ENCODE peak calls at places on chromosomes 11 and 22, in ten cellular contexts. W is ovary, J is heart left ventricle, R is uterus, D is sigmoid colon, Q is adrenal gland, S is spleen, H is IMR-90, A is HCT116, T is body of pancreas. N is an unnamed sample.

GRCh38 chr11:130737866-130738431 is 178.3 kb downstream of the SNX19 start:
- DNase-seq in D (peak; percentile 58), A (no peak), R (peak; percentile 34), Q (peak; percentile 70), S (peak; percentile 47), T (peak; percentile 26), J (peak; percentile 89), W (peak; percentile 61), H (peak; percentile 89), N (no peak)

GRCh38 chr11:23957309-23957708 is 539.5 kb upstream of the LUZP2 start:
- DNase-seq in D (no peak), J (no peak), R (no peak), A (no peak), S (no peak), H (peak; percentile 65), W (no peak), T (no peak), Q (no peak), N (no peak)

GRCh38 chr11:119368121-119369034 is 13.1 kb downstream of the USP2 start:
- DNase-seq in W (peak; percentile 76), H (peak; percentile 34), S (peak; percentile 54), Q (peak; percentile 85), R (peak; percentile 51), D (peak; percentile 77), A (no peak), J (peak; percentile 88), T (peak; percentile 86), N (no peak)

GRCh38 chr11:92304271-92304670 is 79.7 kb downstream of the FAT3 start:
- DNase-seq in R (no peak), A (no peak), T (no peak), H (no peak), J (no peak), Q (no peak), S (no peak), W (no peak), D (no peak), N (no peak)

GRCh38 chr11:88098289-88098688 is 77.0 kb downstream of the RAB38 start:
- DNase-seq in W (no peak), T (no peak), S (no peak), H (no peak), R (no peak), D (no peak), Q (no peak), J (no peak), A (no peak), N (no peak)

GRCh38 chr11:62554377-62554776 is 7.8 kb upstream of the AHNAK start:
- DNase-seq in S (no peak), H (no peak), W (no peak), Q (no peak), A (no peak), D (peak; percentile 72), T (no peak), R (no peak), J (no peak), N (no peak)

GRCh38 chr11:17831228-17831627 is 96.6 kb downstream of the KCNC1 start:
- DNase-seq in H (no peak), S (no peak), W (no peak), D (no peak), A (no peak), Q (no peak), J (no peak), R (no peak), T (no peak), N (no peak)

GRCh38 chr22:41979423-41980250 is 10.4 kb downstream of the SEPTIN3 start:
- DNase-seq in T (no peak), R (no peak), D (no peak), A (no peak), S (no peak), W (no peak), H (no peak), J (no peak), Q (no peak), N (no peak)

GRCh38 chr11:35247428-35247827 is 108.5 kb downstream of the CD44 start:
- DNase-seq in A (no peak), S (peak; percentile 78), R (peak; percentile 34), T (no peak), D (no peak), W (no peak), J (no peak), Q (peak; percentile 27), H (no peak), N (no peak)

GRCh38 chr11:63564785-63565350 is 1.7 kb upstream of the PLAAT2 start:
- DNase-seq in Q (no peak), S (no peak), T (no peak), J (no peak), H (no peak), A (no peak), R (no peak), W (no peak), D (no peak), N (no peak)

GRCh38 chr22:49081261-49081666 is 746.4 kb downstream of the BRD1 start:
- DNase-seq in A (no peak), S (no peak), W (no peak), R (no peak), J (no peak), T (no peak), D (peak; percentile 60), H (no peak), Q (no peak), N (no peak)

GRCh38 chr11:41612415-41612814 is 153.0 kb upstream of the LRRC4C start:
- DNase-seq in W (no peak), T (no peak), D (no peak), S (no peak), R (no peak), J (no peak), A (no peak), H (no peak), Q (no peak), N (no peak)

GRCh38 chr11:125468025-125468424 is 28.0 kb downstream of the FEZ1 start:
- DNase-seq in R (no peak), Q (no peak), D (no peak), W (no peak), T (no peak), H (no peak), S (no peak), A (no peak), J (no peak), N (no peak)

GRCh38 chr22:29748248-29748893 is 18.4 kb downstream of the ZMAT5 start:
- DNase-seq in A (no peak), H (no peak), R (no peak), W (no peak), D (no peak), T (no peak), Q (no peak), S (no peak), J (no peak), N (no peak)

GRCh38 chr22:43153916-43154315 is 2.6 kb downstream of the TSPO start:
- DNase-seq in A (no peak), Q (no peak), W (no peak), S (no peak), D (no peak), T (no peak), H (no peak), J (no peak), R (no peak), N (no peak)
- H3K27ac ChIP-seq in A (no peak overlapping the region), Q (no peak overlapping the region), W (no peak overlapping the region), S (peak overlapping the region; percentile 95), D (no peak overlapping the region), T (no peak overlapping the region), H (no peak overlapping the region), J (no peak overlapping the region), R (no peak overlapping the region), N (peak overlapping the region; percentile 57)

GRCh38 chr22:31215018-31215535 is 3.0 kb downstream of the LIMK2 start:
- DNase-seq in T (no peak), W (no peak), S (no peak), D (no peak), J (no peak), R (no peak), H (no peak), A (no peak), Q (no peak), N (no peak)

GRCh38 chr22:31217890-31218287 is 5.8 kb downstream of the LIMK2 start:
- DNase-seq in H (no peak), A (no peak), D (no peak), S (no peak), T (no peak), Q (no peak), W (no peak), J (no peak), R (no peak), N (no peak)

GRCh38 chr22:31221084-31221483 is 9.0 kb downstream of the LIMK2 start:
- DNase-seq in J (no peak), T (no peak), A (no peak), W (no peak), Q (no peak), H (no peak), S (no peak), D (no peak), R (no peak), N (no peak)

GRCh38 chr22:31223786-31224191 is 11.7 kb downstream of the LIMK2 start:
- DNase-seq in J (no peak), H (no peak), T (no peak), A (no peak), D (no peak), W (no peak), S (no peak), R (no peak), Q (no peak), N (no peak)

GRCh38 chr22:31218565-31219262 is 6.6 kb downstream of the LIMK2 start:
- DNase-seq in T (no peak), Q (no peak), W (no peak), H (no peak), A (no peak), J (no peak), D (no peak), S (no peak), R (no peak), N (no peak)
- H3K4me1 ChIP-seq in T (peaks cover 98% of the 10 kb centered on the region), Q (peaks cover 21% of the 10 kb centered on the region), W (peaks cover 8% of the 10 kb centered on the region), H (no peaks in the 10 kb centered on the region), A (no peaks in the 10 kb centered on the region), J (peaks cover 52% of the 10 kb centered on the region), D (no peaks in the 10 kb centered on the region), S (peaks cover 100% of the 10 kb centered on the region), R (no peaks in the 10 kb centered on the region), N (peaks cover 36% of the 10 kb centered on the region)

GRCh38 chr11:2379471-2380174 is 2.5 kb downstream of the CD81 start:
- DNase-seq in W (peak; percentile 52), T (no peak), R (no peak), S (peak; percentile 77), Q (no peak), H (no peak), A (no peak), D (no peak), J (peak; percentile 42), N (no peak)
- TF ChIP-seq POLR2A in W (no peak), T (no peak), R (no peak), S (no peak), Q (peak; percentile 5), H (no peak), A (no peak), D (no peak), J (no peak), N (no peak)

DNA sequence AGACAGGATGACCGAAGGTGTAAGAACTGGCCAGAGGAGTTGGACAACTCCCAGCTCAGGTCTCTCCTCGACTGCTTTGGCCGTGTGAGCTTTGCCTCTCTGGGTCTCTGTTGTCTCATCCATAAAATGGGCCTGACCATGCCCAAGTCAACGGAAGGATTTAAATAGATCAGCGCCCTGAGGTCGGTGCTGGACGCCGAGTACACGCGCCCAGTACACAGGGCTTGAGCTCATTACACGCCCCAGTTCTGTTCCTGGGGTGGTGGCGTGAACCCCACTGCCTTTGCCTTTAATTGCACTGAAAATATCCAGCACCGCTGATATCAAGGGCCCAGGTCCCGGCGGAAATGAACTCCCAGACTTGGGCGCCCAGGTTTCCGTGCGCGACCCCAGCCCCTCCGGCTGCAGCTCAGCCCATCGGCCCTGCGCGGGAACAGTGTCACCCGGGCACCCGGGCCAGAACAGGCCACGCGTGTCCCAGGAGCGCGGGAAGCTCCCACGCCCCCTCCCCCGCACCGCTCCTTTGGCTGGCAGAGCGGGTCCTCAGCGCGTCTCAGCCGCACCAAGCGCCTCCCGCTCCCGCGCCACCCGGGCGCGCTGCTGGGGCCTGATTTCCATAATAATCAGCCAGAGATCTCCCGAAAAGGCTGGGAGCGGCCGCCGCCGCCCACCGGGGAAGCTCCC is 42.2 kb downstream of the CYTH4 start:
- DNase-seq in A (no peak), H (no peak), W (no peak), J (no peak), T (no peak), R (no peak), S (no peak), Q (no peak), D (no peak), N (no peak)
- H3K27ac ChIP-seq in A (peak overlapping the region; percentile 100), H (no peak overlapping the region), W (no peak overlapping the region), J (no peak overlapping the region), T (no peak overlapping the region), R (no peak overlapping the region), S (no peak overlapping the region), Q (no peak overlapping the region), D (no peak overlapping the region), N (no peak overlapping the region)

N was measured in tibial nerve.